ENCODE peak calls at places on chromosomes 13 and 19, in four cellular contexts. U is HFFc6; Q is stimulated activated naive CD4-positive, alpha-beta T cell; P is T-cell. R is an unnamed sample.

GRCh38 chr19:29789007-29789406 is 22.8 kb upstream of the CCNE1 start:
- DNase-seq in Q (no peak), U (no peak), P (no peak), R (no peak)

GRCh38 chr19:39401549-39402416 is 4.9 kb upstream of the ZFP36 start:
- DNase-seq in Q (peak; percentile 77), P (peak; percentile 90), U (peak; percentile 64), R (peak; percentile 74)

GRCh38 chr13:29210676-29211075 is 384.8 kb downstream of the SLC7A1 start:
- DNase-seq in P (no peak), Q (no peak), U (no peak), R (no peak)

GRCh38 chr19:17052439-17052838 is 22.8 kb downstream of the HAUS8 start:
- DNase-seq in P (peak; percentile 21), Q (no peak), U (peak; percentile 51), R (peak; percentile 38)

GRCh38 chr19:15265849-15266248 is 33.6 kb upstream of the EPHX3 start:
- DNase-seq in Q (no peak), P (no peak), U (peak; percentile 89), R (no peak)

GRCh38 chr13:66489586-66489985 is 740.5 kb downstream of the PCDH9 start:
- DNase-seq in Q (no peak), P (no peak), U (no peak), R (no peak)

GRCh38 chr13:41222259-41222852 is 28.0 kb upstream of the KBTBD7 start:
- DNase-seq in P (peak; percentile 50), Q (no peak), U (peak; percentile 38), R (peak; percentile 80)

GRCh38 chr19:29667941-29668340 is 2.7 kb downstream of the PLEKHF1 start:
- DNase-seq in Q (peak; percentile 54), P (peak; percentile 76), U (no peak), R (no peak)

GRCh38 chr13:80901111-80902014 is 560.4 kb upstream of the SPRY2 start:
- DNase-seq in P (no peak), U (no peak), Q (no peak), R (no peak)

GRCh38 chr19:2168619-2169424 is 5.1 kb downstream of the DOT1L start:
- DNase-seq in U (peak; percentile 99), P (peak; percentile 73), Q (no peak), R (peak; percentile 95)

GRCh38 chr13:103133551-103133950 is 67.3 kb upstream of the SLC10A2 start:
- DNase-seq in Q (no peak), U (no peak), P (no peak), R (no peak)

R was measured in OCI-M1.